ENCODE peak calls at places on chromosomes 4 and X, in seven cellular contexts. G is SIG-M5; D is stimulated activated effector memory CD8-positive, alpha-beta T cell treated with anti-CD3 and anti-CD28 coated beads, Interleukin-12 subunit alpha, Interleukin-12 subunit beta, amount 100 ng/mL, for 72 hours; N is HEK293T; K is T follicular helper cell; B is M059J; J is NCI-H774. P is an unnamed sample.

GRCh38 chr4:178311992-178312391 is 869.8 kb upstream of the AGA start:
- DNase-seq in N (no peak), B (no peak), J (no peak), G (no peak), D (no peak), K (no peak), P (no peak)

GRCh38 chr4:149031399-149031798 is 589.2 kb upstream of the NR3C2 start:
- DNase-seq in G (no peak), B (peak), J (no peak), D (no peak), K (no peak), N (no peak), P (peak)

GRCh38 chr4:81930506-81931238 is 443.1 kb downstream of the HNRNPD start:
- DNase-seq in K (no peak), J (no peak), N (no peak), D (no peak), B (no peak), G (no peak), P (no peak)

GRCh38 chr4:89511776-89512175 is 204.2 kb upstream of the GPRIN3 start:
- DNase-seq in G (no peak), J (peak), B (no peak), K (no peak), D (no peak), N (no peak), P (no peak)

GRCh38 chrX:40095588-40096394 is 2.0 kb downstream of the BCOR start:
- DNase-seq in D (no peak), J (no peak), B (peak), K (no peak), G (no peak), N (no peak), P (no peak)

GRCh38 chrX:155027509-155028066 is 944 bp downstream of the FUNDC2 start:
- DNase-seq in D (no peak), J (peak), K (no peak), G (no peak), B (peak), N (peak), P (no peak)

GRCh38 chrX:46279214-46279924 is 265.9 kb downstream of the ZNF674 start:
- DNase-seq in N (no peak), B (peak), D (no peak), G (no peak), J (no peak), K (no peak), P (no peak)

GRCh38 chrX:51406688-51407519 is 74.3 kb downstream of the NUDT10 start:
- DNase-seq in D (no peak), N (no peak), G (no peak), B (no peak), K (no peak), J (no peak), P (no peak)

GRCh38 chr4:124633285-124633941 is 79.1 kb downstream of the ANKRD50 start:
- DNase-seq in G (no peak), N (no peak), D (no peak), J (no peak), B (no peak), K (no peak), P (no peak)

GRCh38 chrX:111319451-111319850 is 49.2 kb upstream of the CAPN6 start:
- DNase-seq in N (no peak), K (no peak), B (no peak), J (no peak), G (no peak), D (no peak), P (no peak)

GRCh38 chrX:103565197-103565596 is 20.1 kb upstream of the TCEAL4 start:
- DNase-seq in N (no peak), D (no peak), G (no peak), J (no peak), K (no peak), B (no peak), P (no peak)

GRCh38 chr4:40924793-40925117 is 175.0 kb downstream of the NSUN7 start:
- DNase-seq in D (no peak), N (no peak), K (no peak), J (no peak), B (no peak), G (no peak), P (no peak)

GRCh38 chrX:137052641-137053235 is 18.9 kb upstream of the GPR101 start:
- DNase-seq in K (no peak), N (no peak), G (no peak), J (peak), B (no peak), D (peak), P (no peak)

GRCh38 chr4:101600287-101600686 is 190.2 kb upstream of the BANK1 start:
- DNase-seq in B (no peak), G (no peak), D (no peak), K (no peak), J (no peak), N (no peak), P (no peak)

GRCh38 chr4:158814636-158815035 is 45.8 kb downstream of the FNIP2 start:
- DNase-seq in G (no peak), B (peak), K (no peak), N (no peak), J (no peak), D (no peak), P (no peak)

GRCh38 chr4:168723020-168723419 is 226.2 kb downstream of the PALLD start:
- DNase-seq in K (no peak), N (no peak), D (no peak), B (peak), G (no peak), J (no peak), P (no peak)

GRCh38 chr4:5874811-5875465 is 17.9 kb downstream of the CRMP1 start:
- DNase-seq in K (no peak), D (no peak), B (no peak), N (no peak), J (no peak), G (no peak), P (no peak)

GRCh38 chrX:153853902-153854267 is 23.5 kb upstream of the PDZD4 start:
- DNase-seq in B (no peak), J (no peak), K (no peak), N (no peak), G (no peak), D (no peak), P (no peak)

GRCh38 chr4:149708513-149709175 is 107.0 kb downstream of the IQCM start:
- DNase-seq in G (no peak), J (no peak), K (no peak), D (no peak), N (no peak), B (peak), P (no peak)

GRCh38 chr4:834368-835147 is 8.6 kb upstream of the CPLX1 start:
- DNase-seq in D (no peak), J (no peak), K (no peak), G (no peak), N (no peak), B (no peak), P (no peak)

GRCh38 chrX:103464071-103464773 is 55.1 kb downstream of the RAB40A start:
- DNase-seq in D (no peak), N (peak), J (peak), G (no peak), K (no peak), B (peak), P (peak)

GRCh38 chr4:165457793-165458192 is 79.0 kb downstream of the CPE start:
- DNase-seq in G (no peak), K (no peak), N (no peak), B (no peak), D (no peak), J (no peak), P (no peak)

GRCh38 chr4:74014332-74014731 is 15.9 kb upstream of the CXCL5 start:
- DNase-seq in D (no peak), N (no peak), J (no peak), K (no peak), B (no peak), G (no peak), P (no peak)

GRCh38 chr4:70927502-70928139 is 25.5 kb downstream of the MOB1B start:
- DNase-seq in N (no peak), B (no peak), D (no peak), K (no peak), J (no peak), G (no peak), P (no peak)